ENCODE peak calls at places on chromosomes 11 and 22, in six cellular contexts. R is A549, Z is body of pancreas, Y is prostate gland, N is spleen, T is left lung. O is an unnamed sample.

GRCh38 chr22:38754247-38755154 is 1.3 kb downstream of the SUN2 start:
- DNase-seq in Y (peak; percentile 97), Z (peak; percentile 91), N (no peak), R (no peak), T (no peak), O (peak; percentile 49)

GRCh38 chr11:109862808-109863207 is 230.4 kb upstream of the ZC3H12C start:
- DNase-seq in R (no peak), N (no peak), Z (no peak), Y (no peak), T (no peak), O (no peak)

GRCh38 chr11:50267851-50268250 is 235.2 kb downstream of the OR4C45 start:
- DNase-seq in R (no peak), Y (no peak), N (no peak), Z (no peak), T (peak; percentile 73), O (no peak)

GRCh38 chr11:61297741-61298140 is 2.6 kb upstream of the VWCE start:
- DNase-seq in R (no peak), Z (peak; percentile 11), N (peak; percentile 1), T (no peak), Y (peak; percentile 67), O (peak; percentile 94)

GRCh38 chr11:32775908-32776307 is 18.6 kb downstream of the CCDC73 start:
- DNase-seq in T (no peak), N (no peak), Z (no peak), R (no peak), Y (no peak), O (no peak)

GRCh38 chr22:23395476-23396361 is 184.4 kb downstream of the IGLL1 start:
- DNase-seq in Y (no peak), R (no peak), T (no peak), N (peak; percentile 56), Z (no peak), O (no peak)

GRCh38 chr11:105673089-105673488 is 63.2 kb downstream of the GRIA4 start:
- DNase-seq in R (peak; percentile 8), T (no peak), Y (peak; percentile 5), N (no peak), Z (peak; percentile 26), O (peak; percentile 34)

GRCh38 chr11:78030429-78031325 is 7.6 kb upstream of the KCTD14 start:
- DNase-seq in T (peak; percentile 85), N (no peak), R (peak; percentile 45), Z (peak; percentile 91), Y (peak; percentile 53), O (no peak)

GRCh38 chr11:130817608-130817944 is 98.7 kb downstream of the SNX19 start:
- DNase-seq in Y (no peak), N (no peak), R (no peak), Z (peak; percentile 21), T (no peak), O (peak; percentile 47)

GRCh38 chr11:78038697-78039313 is 15.7 kb upstream of the KCTD14 start:
- DNase-seq in N (no peak), R (no peak), Z (peak; percentile 90), T (no peak), Y (no peak), O (no peak)

GRCh38 chr11:129949976-129950318 is 52.7 kb downstream of the PRDM10 start:
- DNase-seq in R (no peak), Y (no peak), N (no peak), Z (no peak), T (no peak), O (no peak)

GRCh38 chr11:95065336-95065735 is 1.4 kb upstream of the SRSF8 start:
- DNase-seq in Y (no peak), Z (no peak), N (no peak), R (no peak), T (no peak), O (no peak)

GRCh38 chr11:89347071-89347470 is 144.1 kb downstream of the NOX4 start:
- DNase-seq in T (no peak), R (no peak), Y (no peak), N (no peak), Z (no peak), O (no peak)

GRCh38 chr11:35390737-35391682 is 28.3 kb downstream of the SLC1A2 start:
- DNase-seq in N (no peak), Y (peak; percentile 75), R (peak; percentile 73), T (peak; percentile 55), Z (peak; percentile 62), O (peak; percentile 72)

GRCh38 chr22:44272330-44272729 is 40.4 kb downstream of the SHISAL1 start:
- DNase-seq in T (peak; percentile 8), N (peak; percentile 9), Z (no peak), Y (no peak), R (no peak), O (no peak)

GRCh38 chr11:70491696-70492472 is 93.6 kb downstream of the CTTN start:
- DNase-seq in T (peak; percentile 65), R (no peak), Y (no peak), N (peak; percentile 62), Z (no peak), O (no peak)

DNA sequence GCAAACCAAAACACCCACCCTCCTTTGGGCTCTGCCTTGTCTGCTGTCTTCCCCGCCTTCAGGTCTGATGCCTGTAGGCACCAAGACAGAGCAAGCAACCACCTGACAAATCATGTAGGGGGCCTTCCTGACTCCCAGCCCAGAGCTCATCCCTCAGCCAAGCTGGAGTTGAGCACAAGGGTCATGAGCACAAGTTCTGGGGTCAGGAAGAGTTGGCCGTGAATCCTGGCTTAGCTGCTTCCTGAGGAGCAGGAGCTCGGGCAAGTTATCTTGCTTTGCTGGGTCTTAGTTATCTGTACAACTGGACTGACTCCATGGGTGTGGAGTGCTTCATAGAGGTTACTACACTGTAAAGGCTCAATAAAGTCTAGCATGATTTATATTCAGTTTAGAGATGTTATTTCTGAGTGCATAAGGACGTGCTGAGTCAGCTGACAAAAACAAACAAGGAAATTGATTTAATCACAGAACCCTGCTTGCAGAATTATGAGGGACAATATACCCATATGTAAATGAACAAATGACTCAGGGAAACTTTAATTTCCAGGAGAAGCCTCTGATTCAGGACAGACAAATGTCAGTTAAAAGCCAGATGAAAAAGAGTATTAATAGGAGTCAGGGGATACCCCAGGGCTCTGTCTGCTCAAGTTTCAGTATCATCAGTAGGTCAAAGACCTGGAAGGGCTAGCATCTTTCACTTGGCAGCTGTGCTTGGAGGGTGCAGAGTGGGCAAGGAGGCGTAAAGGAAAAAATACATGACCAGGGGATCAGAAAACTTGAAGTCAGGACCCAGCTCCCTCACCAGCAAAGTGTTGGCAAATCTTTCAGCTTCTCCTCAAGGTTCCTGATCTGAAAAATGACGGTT is 15.1 kb upstream of the APOA1 start:
- DNase-seq in Z (no peak), R (no peak), N (peak; percentile 57), Y (peak; percentile 64), T (no peak), O (peak; percentile 53)
- H3K27ac ChIP-seq in Z (no peak overlapping the region), R (no peak overlapping the region), N (peak overlapping the region; percentile 89), Y (peak overlapping the region; percentile 21), T (peak overlapping the region; percentile 61), O (peak overlapping the region; percentile 69)

GRCh38 chr11:117816151-117816741 is 8.3 kb downstream of the FXYD2 start:
- DNase-seq in Y (no peak), T (peak; percentile 59), Z (peak; percentile 75), R (peak; percentile 60), N (peak; percentile 83), O (no peak)

GRCh38 chr11:117818036-117818858 is 6.3 kb downstream of the FXYD2 start:
- DNase-seq in N (no peak), Y (no peak), R (peak; percentile 25), Z (no peak), T (peak; percentile 61), O (peak; percentile 64)

GRCh38 chr11:117819096-117820040 is 5.2 kb downstream of the FXYD2 start:
- DNase-seq in Y (no peak), T (peak; percentile 62), N (no peak), Z (peak; percentile 78), R (peak; percentile 76), O (no peak)

GRCh38 chr11:117816846-117817212 is 7.7 kb downstream of the FXYD2 start:
- DNase-seq in T (peak; percentile 78), N (no peak), R (no peak), Z (no peak), Y (no peak), O (no peak)

DNA sequence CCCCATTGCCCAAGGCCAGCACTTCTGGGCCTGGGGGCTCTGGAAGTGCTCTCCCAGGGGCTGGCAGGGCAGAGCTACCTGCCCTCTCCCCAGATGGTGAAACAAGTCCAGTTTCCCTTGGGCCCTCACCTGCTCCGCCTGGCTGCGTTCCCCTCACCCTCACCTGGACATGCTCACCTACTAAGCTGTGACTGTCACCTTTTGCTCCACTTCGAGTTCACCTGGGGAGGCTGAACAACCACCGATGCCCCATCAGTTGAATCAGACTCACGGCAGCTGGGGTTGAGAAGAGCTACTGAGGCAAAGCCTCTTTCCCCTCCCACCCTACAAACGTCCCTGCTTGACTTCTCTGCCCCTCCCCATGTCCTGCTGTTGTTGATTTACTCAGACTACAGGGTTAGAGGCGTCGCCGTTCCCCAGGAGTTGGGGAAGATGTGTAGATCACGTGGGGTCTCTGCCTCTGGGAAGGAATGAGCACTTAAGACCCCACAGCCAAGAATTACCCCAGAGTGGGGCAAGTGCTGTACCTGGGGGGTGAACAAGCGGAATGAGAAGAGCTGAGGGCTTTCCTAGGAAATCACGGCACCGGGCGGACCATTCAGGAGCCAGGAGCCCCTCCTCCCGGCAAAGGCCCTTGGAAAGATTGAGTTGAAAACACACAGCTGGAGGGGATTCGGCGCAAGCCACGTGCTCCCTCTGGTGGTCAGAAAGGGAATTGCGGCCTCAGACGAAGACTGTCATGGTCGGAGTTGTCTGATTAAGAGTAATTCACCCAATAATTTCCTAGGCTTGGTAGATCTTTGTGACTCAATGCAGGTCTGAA is 7.1 kb downstream of the FXYD2 start:
- DNase-seq in T (peak; percentile 90), N (peak; percentile 94), Y (peak; percentile 57), Z (peak; percentile 83), R (peak; percentile 70), O (peak; percentile 69)
- H3K4me1 ChIP-seq in T (peaks cover 59% of the 10 kb centered on the region), N (peaks cover 72% of the 10 kb centered on the region), Y (peaks cover 5% of the 10 kb centered on the region), Z (peaks cover 65% of the 10 kb centered on the region), R (peaks cover 41% of the 10 kb centered on the region), O (peaks cover 9% of the 10 kb centered on the region)

DNA sequence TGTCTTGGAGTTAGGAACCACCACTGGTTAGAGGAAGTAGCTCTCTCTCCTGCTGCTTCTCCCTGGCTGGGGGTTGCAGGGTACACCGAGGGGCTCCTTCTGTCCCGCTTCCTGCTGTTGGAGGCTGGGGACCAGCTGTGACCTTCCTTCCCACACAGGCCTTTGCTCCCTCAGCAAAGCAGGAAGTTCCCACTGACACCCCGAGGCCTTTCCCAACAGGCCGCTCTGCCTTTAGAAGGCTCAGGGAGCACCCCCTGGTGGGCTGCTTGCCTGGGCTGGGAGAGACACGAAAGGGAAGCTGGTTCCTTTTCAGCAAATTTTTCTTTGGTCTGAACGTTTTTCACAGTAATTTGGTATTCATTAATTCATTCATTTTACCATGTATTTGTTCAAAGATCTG is 527.9 kb upstream of the B3GAT1 start:
- DNase-seq in R (no peak), N (no peak), Y (no peak), Z (no peak), T (no peak), O (no peak)
- TF ChIP-seq CTCF in R (no peak), N (no peak), Y (no peak), Z (no peak), T (no peak), O (no peak)

DNA sequence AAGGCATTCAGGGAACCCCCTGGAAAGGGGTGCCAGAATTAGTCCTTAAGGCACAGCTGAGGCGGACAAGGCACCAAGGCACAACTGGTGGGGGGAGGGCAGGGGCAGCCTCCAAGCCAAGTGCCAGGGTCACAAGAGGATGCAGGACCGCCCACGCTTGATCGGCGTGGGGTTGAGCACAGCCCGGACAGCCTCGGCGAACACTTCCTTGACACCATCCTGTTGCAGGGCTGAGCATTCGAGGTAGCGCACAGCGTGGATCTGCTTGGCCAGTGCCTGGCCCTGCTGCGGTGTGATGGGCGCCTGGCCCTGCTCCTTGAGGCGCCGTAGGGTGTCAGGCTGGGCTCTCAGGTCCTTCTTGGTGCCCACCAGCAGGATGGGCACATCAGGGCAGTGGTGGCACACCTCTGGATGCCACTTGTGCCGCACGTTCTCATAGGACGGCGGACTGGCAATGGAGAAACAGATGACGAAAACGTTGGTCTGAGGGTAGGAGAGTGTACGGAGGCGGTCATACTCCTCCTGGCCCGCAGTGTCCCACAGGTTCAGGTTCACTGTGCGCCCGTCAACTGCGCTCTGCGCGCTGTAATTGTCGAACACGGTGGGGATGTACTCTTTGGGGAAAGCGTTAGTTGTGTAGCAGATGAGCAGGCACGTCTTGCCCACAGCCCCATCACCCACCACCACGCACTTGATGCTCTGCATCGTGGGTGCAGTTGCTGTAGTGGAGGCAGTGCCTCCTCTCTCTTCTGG is 13.1 kb downstream of the RHOG start:
- DNase-seq in T (no peak), R (no peak), Z (no peak), Y (no peak), N (no peak), O (no peak)
- H3K27ac ChIP-seq in T (no peak overlapping the region), R (no peak overlapping the region), Z (no peak overlapping the region), Y (no peak overlapping the region), N (peak overlapping the region; percentile 21), O (no peak overlapping the region)

O was measured in foreskin keratinocyte.